ENCODE peak calls at places on chromosomes 12 and 14, in four cellular contexts. D is ovary; O is RWPE1; V is stimulated activated CD4-positive, alpha-beta T cell treated with anti-CD3 and anti-CD28 coated beads, Interleukin-4, amount 100 ng/mL, for 24 hours. F is an unnamed sample.

GRCh38 chr12:116171549-116171948 is 105.9 kb downstream of the MED13L start:
- DNase-seq in D (no peak), V (no peak), O (no peak), F (no peak)

GRCh38 chr14:77985235-77985634 is 184.9 kb upstream of the NRXN3 start:
- DNase-seq in O (no peak), V (no peak), D (no peak), F (no peak)

GRCh38 chr12:116609715-116610114 is 50.5 kb downstream of the MAP1LC3B2 start:
- DNase-seq in V (peak; percentile 28), O (no peak), D (no peak), F (peak; percentile 56)

GRCh38 chr12:89384050-89384749 is 31.9 kb upstream of the DUSP6 start:
- DNase-seq in D (peak; percentile 29), V (no peak), O (peak; percentile 57), F (peak; percentile 73)

GRCh38 chr14:49036991-49037390 is 549.2 kb downstream of the RPS29 start:
- DNase-seq in V (no peak), O (no peak), D (no peak), F (no peak)

GRCh38 chr14:62592877-62593276 is 452.4 kb downstream of the KCNH5 start:
- DNase-seq in D (no peak), V (no peak), O (peak; percentile 6), F (no peak)

GRCh38 chr12:52699373-52699772 is 4.0 kb downstream of the KRT77 start:
- DNase-seq in O (no peak), V (no peak), D (no peak), F (no peak)

GRCh38 chr12:6280053-6280469 is 30.4 kb upstream of the PLEKHG6 start:
- DNase-seq in O (peak; percentile 88), D (peak; percentile 69), V (no peak), F (no peak)

GRCh38 chr14:73251516-73252215 is 14.4 kb downstream of the PAPLN start:
- DNase-seq in V (no peak), D (no peak), O (no peak), F (no peak)

GRCh38 chr12:102063066-102063465 is 1.3 kb upstream of the WASHC3 start:
- DNase-seq in D (no peak), O (no peak), V (no peak), F (no peak)

GRCh38 chr12:19967486-19967885 is 400.9 kb upstream of the PDE3A start:
- DNase-seq in O (peak; percentile 13), D (no peak), V (no peak), F (no peak)

GRCh38 chr12:109305547-109305946 is 3.5 kb downstream of the FOXN4 start:
- DNase-seq in V (no peak), D (no peak), O (no peak), F (no peak)

GRCh38 chr14:104442611-104443390 is 136.8 kb upstream of the C14orf180 start:
- DNase-seq in O (no peak), V (peak; percentile 2), D (no peak), F (peak; percentile 31)

GRCh38 chr14:92551066-92551841 is 37.7 kb downstream of the RIN3 start:
- DNase-seq in V (no peak), D (no peak), O (no peak), F (no peak)

GRCh38 chr12:80837342-80837978 is 100.3 kb downstream of the LIN7A start:
- DNase-seq in D (peak; percentile 21), V (no peak), O (peak; percentile 14), F (peak; percentile 72)

GRCh38 chr14:68978550-68978911 is 571 bp downstream of the ACTN1 start:
- DNase-seq in D (peak; percentile 83), O (peak; percentile 63), V (peak; percentile 40), F (peak; percentile 78)

GRCh38 chr12:89349814-89350213 is 2.5 kb downstream of the DUSP6 start:
- DNase-seq in O (no peak), D (no peak), V (no peak), F (peak; percentile 87)

GRCh38 chr12:108772247-108772646 is 40.9 kb upstream of the CORO1C start:
- DNase-seq in V (no peak), D (no peak), O (no peak), F (no peak)

GRCh38 chr12:46303039-46303666 is 34.3 kb upstream of the SLC38A1 start:
- DNase-seq in D (no peak), V (peak; percentile 61), O (peak; percentile 30), F (no peak)

GRCh38 chr12:90331262-90331661 is 622.6 kb upstream of the ATP2B1 start:
- DNase-seq in O (no peak), D (no peak), V (no peak), F (no peak)

GRCh38 chr14:57732886-57733285 is 133.0 kb downstream of the SLC35F4 start:
- DNase-seq in V (no peak), D (no peak), O (no peak), F (no peak)

GRCh38 chr12:46300906-46301305 is 32.1 kb upstream of the SLC38A1 start:
- DNase-seq in V (no peak), O (no peak), D (no peak), F (no peak)

GRCh38 chr12:50523772-50524171 is 19.0 kb downstream of the DIP2B start:
- DNase-seq in V (no peak), D (no peak), O (no peak), F (no peak)

GRCh38 chr14:95527392-95528002 is 7.4 kb upstream of the GLRX5 start:
- DNase-seq in V (peak; percentile 65), O (no peak), D (no peak), F (no peak)

GRCh38 chr12:129928643-129929042 is 24.8 kb upstream of the TMEM132D start:
- DNase-seq in D (no peak), V (no peak), O (no peak), F (no peak)

GRCh38 chr14:68261092-68261842 is 441.7 kb downstream of the RAD51B start:
- DNase-seq in D (no peak), V (no peak), O (no peak), F (no peak)

GRCh38 chr14:30625533-30625932 is 3.4 kb downstream of the SCFD1 start:
- DNase-seq in O (no peak), D (no peak), V (no peak), F (no peak)

GRCh38 chr14:33610121-33610520 is 340.8 kb downstream of the EGLN3 start:
- DNase-seq in O (no peak), V (no peak), D (no peak), F (no peak)

GRCh38 chr12:101074940-101075680 is 134.9 kb downstream of the SLC5A8 start:
- DNase-seq in D (no peak), V (no peak), O (no peak), F (no peak)

GRCh38 chr12:53268009-53268636 is at the start of gene ESPL1:
- DNase-seq in O (peak; percentile 87), D (peak; percentile 83), V (peak; percentile 82), F (peak; percentile 91)

GRCh38 chr12:132322206-132323132 is 6.9 kb downstream of the GALNT9 start:
- DNase-seq in O (no peak), V (no peak), D (no peak), F (no peak)

GRCh38 chr14:90540437-90540836 is 143.6 kb downstream of the CALM1 start:
- DNase-seq in D (no peak), V (no peak), O (no peak), F (no peak)

GRCh38 chr12:93616584-93617101 is 44.2 kb downstream of the SOCS2 start:
- DNase-seq in V (no peak), O (peak; percentile 50), D (no peak), F (peak; percentile 78)

GRCh38 chr12:16563519-16563918 is 42.4 kb downstream of the LMO3 start:
- DNase-seq in V (no peak), O (no peak), D (no peak), F (no peak)

GRCh38 chr14:57274551-57274950 is 5.8 kb downstream of the AP5M1 start:
- DNase-seq in D (no peak), V (no peak), O (no peak), F (no peak)

GRCh38 chr14:57378661-57379060 is 11.7 kb upstream of the NAA30 start:
- DNase-seq in D (no peak), V (no peak), O (no peak), F (no peak)

F was measured in H9.